ENCODE peak calls at places on chromosomes 5 and 9, in nine cellular contexts. U is mesothelial cell of epicardium, F is endodermal cell, B is cardiac fibroblast, C is lower leg skin, G is IMR-90, M is endothelial cell, V is spleen, S is HFFc6. I is an unnamed sample.

GRCh38 chr5:74543162-74543995 is 97.1 kb downstream of the ENC1 start:
- DNase-seq in F (peak; percentile 89), G (peak; percentile 80), S (peak; percentile 90), U (no peak), M (no peak), B (peak; percentile 86), V (no peak), C (no peak), I (no peak)

GRCh38 chr9:975740-976257 is 656 bp upstream of the DMRT3 start:
- DNase-seq in S (no peak), B (no peak), C (peak; percentile 54), V (no peak), G (no peak), F (no peak), M (no peak), U (no peak), I (peak; percentile 41)

GRCh38 chr5:17282283-17283120 is 65.1 kb downstream of the BASP1 start:
- DNase-seq in B (no peak), V (peak; percentile 82), U (no peak), M (no peak), G (no peak), F (no peak), S (no peak), C (no peak), I (peak; percentile 82)

GRCh38 chr5:165805756-165806155 is 2300.3 kb downstream of the MAT2B start:
- DNase-seq in C (no peak), V (no peak), G (no peak), U (no peak), B (no peak), S (no peak), F (peak; percentile 82), M (no peak), I (no peak)

GRCh38 chr5:15286659-15287058 is 213.3 kb upstream of the FBXL7 start:
- DNase-seq in F (peak; percentile 59), C (no peak), U (no peak), M (no peak), G (no peak), S (no peak), B (no peak), V (no peak), I (no peak)

GRCh38 chr5:76744632-76745031 is 28.7 kb downstream of the F2R start:
- DNase-seq in M (no peak), V (no peak), F (no peak), G (no peak), S (no peak), C (no peak), B (no peak), U (no peak), I (no peak)

GRCh38 chr5:178589180-178590140 is 733 bp downstream of the COL23A1 start:
- DNase-seq in S (no peak), C (no peak), U (peak; percentile 73), M (peak; percentile 68), B (peak; percentile 32), G (peak; percentile 11), F (peak; percentile 79), V (peak; percentile 81), I (no peak)

GRCh38 chr5:139271201-139272027 is 22.1 kb upstream of the MATR3 start:
- DNase-seq in B (peak; percentile 93), C (peak; percentile 6), V (no peak), S (peak; percentile 89), G (peak; percentile 94), M (no peak), U (no peak), F (no peak), I (no peak)

GRCh38 chr5:143044265-143044664 is 274.1 kb downstream of the ARHGAP26 start:
- DNase-seq in F (no peak), V (no peak), G (no peak), S (no peak), B (no peak), M (no peak), U (no peak), C (no peak), I (no peak)

GRCh38 chr9:37029776-37030590 is 4.1 kb downstream of the PAX5 start:
- DNase-seq in M (no peak), S (no peak), F (peak; percentile 68), B (no peak), G (no peak), V (peak; percentile 81), C (peak; percentile 81), U (no peak), I (peak; percentile 51)

GRCh38 chr9:8825600-8826147 is 1026.1 kb upstream of the DMAC1 start:
- DNase-seq in U (no peak), F (peak; percentile 64), G (no peak), V (no peak), M (no peak), S (no peak), C (no peak), B (no peak), I (no peak)

GRCh38 chr5:176658007-176658599 is 10.8 kb downstream of the TSPAN17 start:
- DNase-seq in U (peak; percentile 71), C (peak; percentile 92), F (peak; percentile 93), M (peak; percentile 69), V (peak; percentile 92), S (peak; percentile 37), B (peak; percentile 77), G (peak; percentile 62), I (peak; percentile 68)

GRCh38 chr5:121872846-121873245 is 21.2 kb downstream of the FTMT start:
- DNase-seq in G (no peak), B (no peak), F (no peak), M (no peak), V (no peak), S (no peak), U (no peak), C (no peak), I (no peak)

GRCh38 chr5:51472472-51472871 is 89.2 kb downstream of the ISL1 start:
- DNase-seq in G (no peak), S (no peak), U (no peak), C (no peak), V (no peak), B (no peak), M (no peak), F (no peak), I (no peak)

GRCh38 chr5:51465165-51465564 is 81.9 kb downstream of the ISL1 start:
- DNase-seq in F (no peak), M (no peak), V (no peak), S (no peak), C (no peak), U (no peak), B (no peak), G (no peak), I (no peak)

GRCh38 chr5:51466214-51466613 is 83.0 kb downstream of the ISL1 start:
- DNase-seq in C (no peak), S (no peak), G (no peak), B (no peak), U (no peak), F (no peak), M (no peak), V (no peak), I (no peak)

GRCh38 chr5:51471642-51472041 is 88.4 kb downstream of the ISL1 start:
- DNase-seq in V (no peak), S (no peak), F (no peak), U (no peak), M (no peak), G (no peak), B (no peak), C (no peak), I (no peak)

DNA sequence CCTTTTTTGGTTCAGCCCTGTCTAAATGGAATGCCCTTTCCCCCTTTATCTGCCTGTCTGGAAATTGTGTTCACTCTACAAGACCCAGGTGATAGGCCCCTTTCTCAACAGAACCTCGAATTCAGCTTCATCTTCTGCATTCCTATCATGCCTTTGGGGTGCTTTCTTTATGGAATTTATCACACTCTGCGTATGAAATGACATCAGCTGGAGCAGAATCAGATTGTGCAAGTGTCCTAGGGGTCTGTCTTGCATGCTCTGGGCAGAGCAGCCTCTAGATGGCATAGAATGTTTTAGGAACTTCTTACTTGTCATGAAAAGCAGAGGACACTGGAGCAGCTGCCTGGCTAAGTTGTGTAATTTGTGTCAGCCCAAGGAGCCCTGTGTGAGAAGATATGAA is 84.9 kb downstream of the ISL1 start:
- DNase-seq in V (no peak), B (peak; percentile 22), U (no peak), M (no peak), C (no peak), G (no peak), F (no peak), S (peak; percentile 34), I (no peak)
- TF ChIP-seq CTCF in V (no peak), B (no peak), U (no peak), M (no peak), C (no peak), G (no peak), F (peak; percentile 47), S (peak; percentile 44), I (no peak)

GRCh38 chr9:116152390-116152789 is 1.2 kb upstream of the PAPPA start:
- DNase-seq in F (no peak), C (no peak), G (peak; percentile 70), U (no peak), S (peak; percentile 67), B (peak; percentile 76), V (no peak), M (no peak), I (no peak)
- TF ChIP-seq CTCF in F (peak; percentile 63), C (no peak), G (peak; percentile 48), U (peak; percentile 26), S (peak; percentile 79), B (peak; percentile 36), V (no peak), M (peak; percentile 29), I (no peak)

DNA sequence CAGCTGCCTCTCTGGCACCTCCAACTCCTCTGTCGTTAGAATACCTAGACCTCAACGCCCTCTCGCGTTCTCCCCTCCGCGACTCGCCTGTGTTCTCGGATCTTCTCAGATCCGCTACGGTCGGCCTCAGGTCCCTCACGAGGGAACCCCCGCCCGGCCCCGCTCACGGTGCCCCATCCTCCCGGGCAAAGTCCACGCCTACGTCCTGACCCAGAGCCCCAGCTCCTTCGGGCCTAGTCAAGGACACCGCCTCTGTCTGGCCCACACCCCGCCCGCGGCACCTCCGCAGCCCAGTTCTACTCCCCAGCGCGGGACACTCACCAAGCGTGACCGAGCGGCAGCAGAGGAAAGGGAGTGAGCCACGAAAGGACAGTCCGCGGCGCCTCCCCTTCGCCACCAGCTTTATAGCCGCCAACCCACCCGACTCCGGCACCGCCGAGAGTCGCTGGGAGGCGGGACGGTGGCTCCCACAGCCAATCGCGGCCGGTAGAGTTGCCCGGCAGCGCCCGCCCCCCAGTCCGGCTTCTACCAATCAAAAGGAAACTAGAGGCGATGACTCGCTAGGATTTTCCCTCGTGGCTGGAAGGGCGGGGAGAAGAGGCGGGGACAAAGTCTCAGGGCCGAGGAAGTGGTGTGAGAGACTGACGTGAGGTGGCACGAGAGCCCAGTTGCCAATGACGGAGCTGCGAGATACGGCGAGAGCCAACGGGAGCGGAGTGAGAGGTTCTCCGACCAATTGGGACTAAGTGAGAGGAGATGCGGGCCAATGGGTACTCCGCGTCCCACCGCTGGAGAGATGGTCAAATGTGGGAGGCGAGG is at the start of gene HMGCS1:
- DNase-seq in S (peak; percentile 100), G (peak; percentile 100), U (peak; percentile 99), B (peak; percentile 100), M (peak; percentile 97), F (peak; percentile 100), C (peak; percentile 99), V (peak; percentile 99), I (peak; percentile 92)
- TF ChIP-seq CTCF in S (no peak), G (peak; percentile 2), U (no peak), B (peak; percentile 5), M (no peak), F (peak; percentile 22), C (no peak), V (no peak), I (no peak)

DNA sequence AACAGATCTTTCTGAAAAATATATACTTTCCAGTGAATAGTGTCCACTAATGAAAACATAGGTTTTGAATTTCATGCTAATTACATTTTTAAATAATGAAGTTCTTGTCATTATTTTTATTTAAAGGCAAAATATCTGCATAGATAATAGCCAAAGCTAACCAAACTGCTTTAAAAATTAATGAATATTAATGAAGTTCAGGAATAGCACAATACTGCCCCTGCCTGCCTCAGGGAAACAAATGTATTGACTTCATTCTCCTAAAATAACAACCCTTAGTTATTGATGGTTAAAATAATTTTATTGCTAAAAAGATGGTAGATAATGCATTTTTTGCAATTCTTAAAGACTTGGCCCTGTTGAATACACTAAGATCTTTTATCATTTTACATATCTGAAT is 103.6 kb upstream of the SSBP2 start:
- DNase-seq in M (no peak), S (no peak), F (no peak), C (no peak), G (no peak), V (no peak), B (no peak), U (no peak), I (no peak)
- TF ChIP-seq CTCF in M (no peak), S (peak; percentile 61), F (peak; percentile 57), C (no peak), G (no peak), V (no peak), B (peak; percentile 9), U (no peak), I (peak; percentile 4)

I was measured in GM20000.